ENCODE peak calls at places on chromosomes 4 and X, in seven cellular contexts. One of them, this sample, is unnamed.

GRCh38 chr4:153450545-153450917 is 15.6 kb upstream of the TMEM131L start:
- DNase-seq in cardiac muscle cell: no peak
- DNase-seq in IMR-90: no peak
- DNase-seq in upper lobe of right lung: no peak
- DNase-seq in ovary: no peak
- DNase-seq in GM23338: no peak
- DNase-seq in transverse colon: no peak
- DNase-seq in this sample: no peak

GRCh38 chrX:19731307-19731706 is 156.1 kb downstream of the SH3KBP1 start:
- DNase-seq in cardiac muscle cell: no peak
- DNase-seq in IMR-90: no peak
- DNase-seq in upper lobe of right lung: no peak
- DNase-seq in ovary: no peak
- DNase-seq in GM23338: no peak
- DNase-seq in transverse colon: no peak
- DNase-seq in this sample: no peak

GRCh38 chr4:100348472-100348871 is 158.2 kb upstream of the DDIT4L start:
- DNase-seq in cardiac muscle cell: peak; percentile 71
- DNase-seq in IMR-90: peak; percentile 88
- DNase-seq in upper lobe of right lung: no peak
- DNase-seq in ovary: no peak
- DNase-seq in GM23338: no peak
- DNase-seq in transverse colon: no peak
- DNase-seq in this sample: peak; percentile 96

GRCh38 chr4:95910749-95911148 is 70.9 kb downstream of the PDHA2 start:
- DNase-seq in cardiac muscle cell: no peak
- DNase-seq in IMR-90: no peak
- DNase-seq in upper lobe of right lung: no peak
- DNase-seq in ovary: peak; percentile 5
- DNase-seq in GM23338: no peak
- DNase-seq in transverse colon: no peak
- DNase-seq in this sample: no peak

GRCh38 chrX:23610491-23610890 is 56.8 kb upstream of the PRDX4 start:
- DNase-seq in cardiac muscle cell: no peak
- DNase-seq in IMR-90: peak; percentile 3
- DNase-seq in upper lobe of right lung: no peak
- DNase-seq in ovary: no peak
- DNase-seq in GM23338: no peak
- DNase-seq in transverse colon: no peak
- DNase-seq in this sample: peak; percentile 12

GRCh38 chr4:3311489-3312171 is 18.8 kb downstream of the RGS12 start:
- DNase-seq in cardiac muscle cell: no peak
- DNase-seq in IMR-90: peak; percentile 4
- DNase-seq in upper lobe of right lung: peak; percentile 38
- DNase-seq in ovary: no peak
- DNase-seq in GM23338: no peak
- DNase-seq in transverse colon: peak; percentile 42
- DNase-seq in this sample: peak; percentile 88

GRCh38 chr4:88352062-88352461 is 26.6 kb upstream of the HERC6 start:
- DNase-seq in cardiac muscle cell: peak; percentile 58
- DNase-seq in IMR-90: peak; percentile 16
- DNase-seq in upper lobe of right lung: no peak
- DNase-seq in ovary: no peak
- DNase-seq in GM23338: peak; percentile 9
- DNase-seq in transverse colon: no peak
- DNase-seq in this sample: peak; percentile 42

GRCh38 chr4:158259955-158260575 is 49.8 kb downstream of the TMEM144 start:
- DNase-seq in cardiac muscle cell: peak; percentile 57
- DNase-seq in IMR-90: peak; percentile 42
- DNase-seq in upper lobe of right lung: no peak
- DNase-seq in ovary: no peak
- DNase-seq in GM23338: peak; percentile 67
- DNase-seq in transverse colon: no peak
- DNase-seq in this sample: peak; percentile 36

GRCh38 chr4:14348506-14348905 is 653.8 kb upstream of the CPEB2 start:
- DNase-seq in cardiac muscle cell: peak; percentile 41
- DNase-seq in IMR-90: peak; percentile 4
- DNase-seq in upper lobe of right lung: no peak
- DNase-seq in ovary: no peak
- DNase-seq in GM23338: no peak
- DNase-seq in transverse colon: no peak
- DNase-seq in this sample: no peak

GRCh38 chrX:72121381-72121780 is 10.3 kb downstream of the RTL5 start:
- DNase-seq in cardiac muscle cell: peak; percentile 63
- DNase-seq in IMR-90: peak; percentile 75
- DNase-seq in upper lobe of right lung: peak; percentile 65
- DNase-seq in ovary: no peak
- DNase-seq in GM23338: no peak
- DNase-seq in transverse colon: peak; percentile 42
- DNase-seq in this sample: peak; percentile 54

GRCh38 chr4:173171098-173171497 is 2.5 kb downstream of the GALNT7 start:
- DNase-seq in cardiac muscle cell: peak; percentile 46
- DNase-seq in IMR-90: peak; percentile 52
- DNase-seq in upper lobe of right lung: no peak
- DNase-seq in ovary: no peak
- DNase-seq in GM23338: peak; percentile 64
- DNase-seq in transverse colon: no peak
- DNase-seq in this sample: peak; percentile 62

GRCh38 chr4:173235050-173235449 is 66.4 kb downstream of the GALNT7 start:
- DNase-seq in cardiac muscle cell: no peak
- DNase-seq in IMR-90: no peak
- DNase-seq in upper lobe of right lung: no peak
- DNase-seq in ovary: no peak
- DNase-seq in GM23338: no peak
- DNase-seq in transverse colon: no peak
- DNase-seq in this sample: no peak

GRCh38 chr4:147773261-147774184 is 41.6 kb downstream of the ARHGAP10 start:
- DNase-seq in cardiac muscle cell: no peak
- DNase-seq in IMR-90: peak; percentile 78
- DNase-seq in upper lobe of right lung: no peak
- DNase-seq in ovary: no peak
- DNase-seq in GM23338: no peak
- DNase-seq in transverse colon: no peak
- DNase-seq in this sample: peak; percentile 58

GRCh38 chr4:121950680-121951569 is 935 bp downstream of the TRPC3 start:
- DNase-seq in cardiac muscle cell: peak; percentile 11
- DNase-seq in IMR-90: peak; percentile 18
- DNase-seq in upper lobe of right lung: peak; percentile 66
- DNase-seq in ovary: peak; percentile 23
- DNase-seq in GM23338: peak; percentile 44
- DNase-seq in transverse colon: peak; percentile 27
- DNase-seq in this sample: no peak

GRCh38 chr4:151356510-151356909 is 31.1 kb upstream of the SH3D19 start:
- DNase-seq in cardiac muscle cell: no peak
- DNase-seq in IMR-90: peak; percentile 18
- DNase-seq in upper lobe of right lung: no peak
- DNase-seq in ovary: no peak
- DNase-seq in GM23338: no peak
- DNase-seq in transverse colon: no peak
- DNase-seq in this sample: peak; percentile 81

GRCh38 chr4:150828159-150828558 is 186.9 kb downstream of the LRBA start:
- DNase-seq in cardiac muscle cell: no peak
- DNase-seq in IMR-90: no peak
- DNase-seq in upper lobe of right lung: no peak
- DNase-seq in ovary: no peak
- DNase-seq in GM23338: no peak
- DNase-seq in transverse colon: peak; percentile 25
- DNase-seq in this sample: no peak

GRCh38 chrX:38318606-38319005 is 8.7 kb downstream of the RPGR start:
- DNase-seq in cardiac muscle cell: no peak
- DNase-seq in IMR-90: no peak
- DNase-seq in upper lobe of right lung: no peak
- DNase-seq in ovary: no peak
- DNase-seq in GM23338: no peak
- DNase-seq in transverse colon: no peak
- DNase-seq in this sample: no peak

GRCh38 chr4:1759170-1759817 is 33.8 kb upstream of the FGFR3 start:
- DNase-seq in cardiac muscle cell: no peak
- DNase-seq in IMR-90: no peak
- DNase-seq in upper lobe of right lung: no peak
- DNase-seq in ovary: no peak
- DNase-seq in GM23338: peak; percentile 58
- DNase-seq in transverse colon: no peak
- DNase-seq in this sample: no peak

GRCh38 chr4:151227731-151228130 is 49.2 kb upstream of the PRSS48 start:
- DNase-seq in cardiac muscle cell: peak; percentile 97
- DNase-seq in IMR-90: peak; percentile 78
- DNase-seq in upper lobe of right lung: no peak
- DNase-seq in ovary: no peak
- DNase-seq in GM23338: no peak
- DNase-seq in transverse colon: peak; percentile 18
- DNase-seq in this sample: peak; percentile 99

GRCh38 chr4:157185363-157185762 is 35.2 kb upstream of the GRIA2 start:
- DNase-seq in cardiac muscle cell: no peak
- DNase-seq in IMR-90: no peak
- DNase-seq in upper lobe of right lung: no peak
- DNase-seq in ovary: no peak
- DNase-seq in GM23338: no peak
- DNase-seq in transverse colon: no peak
- DNase-seq in this sample: no peak

GRCh38 chr4:7956306-7957112 is 16.8 kb upstream of the AFAP1 start:
- DNase-seq in cardiac muscle cell: peak; percentile 81
- DNase-seq in IMR-90: peak; percentile 80
- DNase-seq in upper lobe of right lung: no peak
- DNase-seq in ovary: no peak
- DNase-seq in GM23338: no peak
- DNase-seq in transverse colon: no peak
- DNase-seq in this sample: peak; percentile 51

GRCh38 chr4:9898596-9899345 is 117.3 kb downstream of the DRD5 start:
- DNase-seq in cardiac muscle cell: peak; percentile 85
- DNase-seq in IMR-90: peak; percentile 16
- DNase-seq in upper lobe of right lung: no peak
- DNase-seq in ovary: no peak
- DNase-seq in GM23338: peak; percentile 91
- DNase-seq in transverse colon: peak; percentile 37
- DNase-seq in this sample: peak; percentile 60

GRCh38 chrX:66021407-66021757 is 18.5 kb downstream of the VSIG4 start:
- DNase-seq in cardiac muscle cell: no peak
- DNase-seq in IMR-90: no peak
- DNase-seq in upper lobe of right lung: no peak
- DNase-seq in ovary: no peak
- DNase-seq in GM23338: no peak
- DNase-seq in transverse colon: no peak
- DNase-seq in this sample: no peak

GRCh38 chr4:189202182-189202868 is 738.3 kb upstream of the FRG1 start:
- DNase-seq in cardiac muscle cell: peak; percentile 82
- DNase-seq in IMR-90: peak; percentile 92
- DNase-seq in upper lobe of right lung: peak; percentile 77
- DNase-seq in ovary: peak; percentile 65
- DNase-seq in GM23338: peak; percentile 68
- DNase-seq in transverse colon: peak; percentile 24
- DNase-seq in this sample: peak; percentile 25

GRCh38 chr4:183264614-183265013 is 55.5 kb downstream of the CLDN22 start:
- DNase-seq in cardiac muscle cell: no peak
- DNase-seq in IMR-90: peak; percentile 87
- DNase-seq in upper lobe of right lung: no peak
- DNase-seq in ovary: no peak
- DNase-seq in GM23338: no peak
- DNase-seq in transverse colon: no peak
- DNase-seq in this sample: no peak

DNA sequence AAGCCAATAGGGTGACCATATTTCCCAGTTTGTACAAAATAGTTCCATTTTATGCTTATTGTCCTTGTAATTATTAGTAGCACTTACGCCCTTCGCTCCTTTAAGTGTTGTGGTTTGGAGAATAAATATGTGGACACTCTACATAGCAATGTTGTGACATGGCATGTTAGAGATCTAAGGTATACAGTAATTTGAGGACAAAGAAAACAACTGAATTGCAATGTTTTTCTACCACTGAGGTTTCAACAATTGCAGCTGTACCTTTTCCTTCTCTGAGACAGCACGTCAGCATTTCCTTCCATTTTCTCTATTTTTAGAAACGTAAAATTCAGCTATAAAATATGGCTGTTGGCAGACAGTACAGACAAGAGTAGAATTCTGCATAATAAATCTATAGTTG is 323.1 kb downstream of the MAPK10 start:
- DNase-seq in cardiac muscle cell: peak; percentile 42
- DNase-seq in IMR-90: peak; percentile 69
- DNase-seq in upper lobe of right lung: no peak
- DNase-seq in ovary: no peak
- DNase-seq in GM23338: no peak
- DNase-seq in transverse colon: no peak
- DNase-seq in this sample: peak; percentile 90
- H3K4me3 ChIP-seq in cardiac muscle cell: no peak overlapping the region
- H3K4me3 ChIP-seq in IMR-90: no peak overlapping the region
- H3K4me3 ChIP-seq in upper lobe of right lung: no peak overlapping the region
- H3K4me3 ChIP-seq in ovary: no peak overlapping the region
- H3K4me3 ChIP-seq in GM23338: no peak overlapping the region
- H3K4me3 ChIP-seq in transverse colon: no peak overlapping the region
- H3K4me3 ChIP-seq in this sample: no peak overlapping the region

GRCh38 chrX:51336584-51336983 is 4.0 kb downstream of the NUDT10 start:
- DNase-seq in cardiac muscle cell: peak; percentile 52
- DNase-seq in IMR-90: peak; percentile 40
- DNase-seq in upper lobe of right lung: no peak
- DNase-seq in ovary: no peak
- DNase-seq in GM23338: peak; percentile 69
- DNase-seq in transverse colon: no peak
- DNase-seq in this sample: peak; percentile 35
- TF ChIP-seq CTCF in cardiac muscle cell: peak; percentile 49
- TF ChIP-seq CTCF in IMR-90: peak; percentile 57
- TF ChIP-seq CTCF in upper lobe of right lung: peak; percentile 41
- TF ChIP-seq CTCF in ovary: peak; percentile 19
- TF ChIP-seq CTCF in GM23338: peak; percentile 60
- TF ChIP-seq CTCF in transverse colon: peak; percentile 30
- TF ChIP-seq CTCF in this sample: peak; percentile 40

DNA sequence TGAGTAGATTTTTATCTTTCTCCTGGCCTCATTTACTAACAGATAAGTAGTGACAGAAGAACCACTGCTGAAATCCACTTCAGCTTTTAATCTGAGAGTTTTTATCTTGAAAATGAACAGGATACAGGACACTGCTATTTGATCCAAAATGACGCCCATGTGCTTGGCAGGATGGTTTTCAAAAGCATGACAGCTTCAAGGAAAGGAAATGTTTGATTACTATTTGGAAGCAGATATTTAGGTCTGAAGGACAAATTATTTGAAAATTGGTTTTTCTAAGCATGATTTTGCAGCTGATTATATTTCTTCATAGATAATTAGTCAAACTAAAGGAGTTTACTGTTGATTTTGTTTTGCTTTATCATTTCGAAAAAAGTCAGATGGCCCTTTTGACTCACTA is 11.1 kb downstream of the PACRGL start:
- DNase-seq in cardiac muscle cell: no peak
- DNase-seq in IMR-90: no peak
- DNase-seq in upper lobe of right lung: no peak
- DNase-seq in ovary: no peak
- DNase-seq in GM23338: no peak
- DNase-seq in transverse colon: no peak
- DNase-seq in this sample: no peak
- H3K36me3 ChIP-seq in cardiac muscle cell: peaks cover 13% of the 10 kb centered on the region
- H3K36me3 ChIP-seq in IMR-90: peaks cover 9% of the 10 kb centered on the region
- H3K36me3 ChIP-seq in upper lobe of right lung: peaks cover 58% of the 10 kb centered on the region
- H3K36me3 ChIP-seq in ovary: no peaks in the 10 kb centered on the region
- H3K36me3 ChIP-seq in GM23338: peaks cover 27% of the 10 kb centered on the region
- H3K36me3 ChIP-seq in transverse colon: peaks cover 46% of the 10 kb centered on the region
- H3K36me3 ChIP-seq in this sample: peaks cover 3% of the 10 kb centered on the region

DNA sequence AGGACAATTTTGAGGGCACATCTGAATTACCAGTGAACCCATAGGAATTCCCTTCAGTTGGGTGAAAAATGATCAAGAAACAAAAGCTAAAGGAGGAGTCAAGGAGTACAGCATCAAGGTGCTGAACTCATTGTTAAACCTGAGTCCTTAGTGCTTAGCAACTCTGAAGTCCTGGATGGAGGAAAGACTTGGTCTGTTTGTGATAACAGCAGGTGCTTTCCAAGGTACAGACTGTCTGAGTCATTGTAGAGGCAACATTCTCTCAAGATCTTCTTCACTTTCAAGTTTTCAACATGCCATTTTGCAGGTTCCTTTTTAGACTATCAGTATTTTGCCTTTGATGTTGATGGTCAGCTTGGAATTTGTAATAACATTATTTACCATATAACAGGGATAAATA is 293.9 kb downstream of the AFF2 start:
- DNase-seq in cardiac muscle cell: no peak
- DNase-seq in IMR-90: no peak
- DNase-seq in upper lobe of right lung: no peak
- DNase-seq in ovary: no peak
- DNase-seq in GM23338: no peak
- DNase-seq in transverse colon: no peak
- DNase-seq in this sample: no peak
- H3K4me3 ChIP-seq in cardiac muscle cell: no peak overlapping the region
- H3K4me3 ChIP-seq in IMR-90: no peak overlapping the region
- H3K4me3 ChIP-seq in upper lobe of right lung: no peak overlapping the region
- H3K4me3 ChIP-seq in ovary: no peak overlapping the region
- H3K4me3 ChIP-seq in GM23338: no peak overlapping the region
- H3K4me3 ChIP-seq in transverse colon: no peak overlapping the region
- H3K4me3 ChIP-seq in this sample: no peak overlapping the region

This sample was measured in bronchial epithelial cell.